ENCODE peak calls at places on chromosomes 7 and 10, in seven cellular contexts. R is upper lobe of right lung, G is fibroblast of lung, V is colonic mucosa, S is foreskin fibroblast, J is left ventricle myocardium inferior, O is PC-3. Y is an unnamed sample.

GRCh38 chr10:74039561-74040145 is 41.7 kb downstream of the VCL start:
- DNase-seq in V (no peak), R (no peak), J (no peak), O (no peak), G (peak), S (peak), Y (peak)

GRCh38 chr10:103493911-103494877 is 689 bp downstream of the NEURL1 start:
- DNase-seq in J (no peak), R (no peak), S (no peak), G (no peak), O (no peak), V (no peak), Y (peak)

GRCh38 chr7:42527004-42527403 is 290.0 kb upstream of the GLI3 start:
- DNase-seq in R (no peak), G (peak), V (no peak), S (no peak), O (no peak), J (no peak), Y (no peak)

GRCh38 chr7:46833186-46833585 is 748.7 kb downstream of the TNS3 start:
- DNase-seq in G (no peak), J (no peak), V (no peak), S (no peak), O (no peak), R (no peak), Y (no peak)

GRCh38 chr10:107497024-107497423 is 332.5 kb upstream of the SORCS1 start:
- DNase-seq in V (no peak), S (no peak), R (no peak), G (no peak), O (no peak), J (no peak), Y (no peak)

GRCh38 chr7:10889266-10889898 is 84.3 kb upstream of the PHF14 start:
- DNase-seq in R (no peak), J (no peak), O (peak), G (peak), V (peak), S (peak), Y (peak)

GRCh38 chr7:2921748-2922147 is 77.6 kb upstream of the GNA12 start:
- DNase-seq in R (no peak), O (peak), S (no peak), J (no peak), G (no peak), V (no peak), Y (peak)

GRCh38 chr7:31785081-31785480 is 98.1 kb downstream of the PPP1R17 start:
- DNase-seq in V (no peak), R (no peak), S (no peak), G (peak), J (no peak), O (no peak), Y (no peak)

GRCh38 chr10:69914373-69915268 is 112.9 kb downstream of the COL13A1 start:
- DNase-seq in V (peak), J (peak), G (peak), S (peak), O (peak), R (peak), Y (peak)

GRCh38 chr7:2757904-2758672 is 70.1 kb downstream of the AMZ1 start:
- DNase-seq in S (peak), J (no peak), V (peak), R (peak), G (peak), O (peak), Y (peak)

GRCh38 chr10:113856563-113856962 is 2.1 kb downstream of the NHLRC2 start:
- DNase-seq in J (no peak), R (no peak), V (no peak), O (no peak), G (no peak), S (no peak), Y (no peak)
- H3K4me3 ChIP-seq in J (peak), R (peak), V (peak), O (peak), G (peak), S (peak), Y (no peak)

GRCh38 chr7:101915000-101915399 is 97.6 kb downstream of the CUX1 start:
- DNase-seq in S (no peak), O (no peak), J (peak), R (peak), V (no peak), G (no peak), Y (no peak)

GRCh38 chr7:101912711-101913110 is 95.3 kb downstream of the CUX1 start:
- DNase-seq in V (no peak), S (no peak), G (no peak), O (no peak), R (no peak), J (no peak), Y (no peak)

GRCh38 chr7:101911800-101912705 is 94.6 kb downstream of the CUX1 start:
- DNase-seq in J (peak), R (peak), V (peak), O (no peak), G (no peak), S (peak), Y (peak)

GRCh38 chr7:101913876-101914275 is 96.5 kb downstream of the CUX1 start:
- DNase-seq in G (peak), J (no peak), O (no peak), V (no peak), S (no peak), R (no peak), Y (no peak)

GRCh38 chr7:101913247-101913721 is 95.9 kb downstream of the CUX1 start:
- DNase-seq in R (peak), V (no peak), O (no peak), G (no peak), S (no peak), J (no peak), Y (no peak)
- H3K4me3 ChIP-seq in R (no peak), V (no peak), O (no peak), G (no peak), S (no peak), J (peak), Y (no peak)

GRCh38 chr10:15122477-15123030 is 25.4 kb downstream of the RPP38 start:
- DNase-seq in S (no peak), O (no peak), V (no peak), J (no peak), R (no peak), G (no peak), Y (no peak)

GRCh38 chr10:15123749-15124184 is 26.6 kb downstream of the RPP38 start:
- DNase-seq in V (no peak), O (peak), S (no peak), J (no peak), G (peak), R (no peak), Y (no peak)

GRCh38 chr10:15121707-15122106 is 24.6 kb downstream of the RPP38 start:
- DNase-seq in S (no peak), O (peak), V (no peak), G (peak), R (no peak), J (no peak), Y (no peak)

GRCh38 chr10:15124190-15124589 is 27.0 kb downstream of the RPP38 start:
- DNase-seq in R (no peak), O (no peak), V (no peak), G (no peak), S (no peak), J (no peak), Y (no peak)

DNA sequence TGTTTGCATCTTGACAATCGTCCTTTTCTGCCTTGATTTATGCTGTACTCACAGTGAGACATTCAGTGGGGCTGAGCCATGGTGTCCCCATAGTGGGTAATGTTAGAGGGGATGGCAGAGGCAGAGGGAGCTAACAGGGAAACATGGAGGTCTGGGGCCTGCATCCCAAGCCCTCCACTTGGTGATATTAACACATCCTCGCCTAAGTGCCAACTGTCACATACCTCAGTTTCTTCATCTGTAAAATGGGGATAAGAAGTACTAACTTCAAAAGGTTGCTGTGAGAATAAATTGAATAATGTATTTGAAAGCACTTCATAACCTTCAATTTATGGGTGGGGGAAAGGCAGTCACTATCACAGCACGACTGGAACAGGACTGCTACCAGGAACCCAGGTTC is 27.8 kb downstream of the RPP38 start:
- DNase-seq in R (no peak), G (no peak), S (no peak), J (no peak), V (no peak), O (no peak), Y (no peak)
- H3K4me3 ChIP-seq in R (no peak), G (no peak), S (no peak), J (no peak), V (no peak), O (no peak), Y (no peak)

GRCh38 chr10:50358411-50358810 is 107.1 kb upstream of the ASAH2 start:
- DNase-seq in G (no peak), J (no peak), S (no peak), V (no peak), R (no peak), O (no peak), Y (no peak)

GRCh38 chr10:50361946-50362345 is 110.6 kb upstream of the ASAH2 start:
- DNase-seq in J (no peak), G (no peak), O (no peak), S (no peak), V (no peak), R (no peak), Y (no peak)

GRCh38 chr10:50360077-50360476 is 108.8 kb upstream of the ASAH2 start:
- DNase-seq in O (no peak), S (no peak), R (no peak), V (no peak), G (no peak), J (no peak), Y (no peak)

GRCh38 chr10:50358925-50359687 is 107.8 kb upstream of the ASAH2 start:
- DNase-seq in G (no peak), O (no peak), V (no peak), S (no peak), J (no peak), R (no peak), Y (no peak)

GRCh38 chr10:50360486-50360885 is 109.2 kb upstream of the ASAH2 start:
- DNase-seq in S (no peak), R (no peak), G (peak), V (no peak), O (no peak), J (no peak), Y (no peak)
- H3K4me3 ChIP-seq in S (no peak), R (no peak), G (no peak), V (no peak), O (no peak), J (no peak), Y (no peak)

DNA sequence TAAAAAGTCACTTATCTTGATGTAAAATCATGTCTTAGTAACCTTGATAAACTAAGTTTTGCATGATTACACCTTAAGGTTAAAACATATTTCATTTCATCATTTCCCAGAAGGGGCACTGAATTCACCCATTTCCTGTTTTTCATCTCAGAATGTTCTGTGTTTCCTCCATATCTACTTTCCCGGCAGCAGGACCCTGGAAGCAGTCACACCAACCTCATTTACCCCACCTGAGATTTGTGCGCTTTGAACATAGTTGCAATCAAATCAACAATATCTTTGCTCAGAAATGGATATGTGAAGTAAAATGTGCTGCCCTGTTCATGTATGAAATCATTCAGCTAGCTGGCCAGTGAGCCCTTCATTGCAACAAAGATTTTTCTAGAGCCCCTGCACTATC is 46.8 kb downstream of the IKZF1 start:
- DNase-seq in S (no peak), G (no peak), J (no peak), O (no peak), R (no peak), V (no peak), Y (no peak)
- H3K4me3 ChIP-seq in S (no peak), G (no peak), J (no peak), O (no peak), R (no peak), V (no peak), Y (no peak)

DNA sequence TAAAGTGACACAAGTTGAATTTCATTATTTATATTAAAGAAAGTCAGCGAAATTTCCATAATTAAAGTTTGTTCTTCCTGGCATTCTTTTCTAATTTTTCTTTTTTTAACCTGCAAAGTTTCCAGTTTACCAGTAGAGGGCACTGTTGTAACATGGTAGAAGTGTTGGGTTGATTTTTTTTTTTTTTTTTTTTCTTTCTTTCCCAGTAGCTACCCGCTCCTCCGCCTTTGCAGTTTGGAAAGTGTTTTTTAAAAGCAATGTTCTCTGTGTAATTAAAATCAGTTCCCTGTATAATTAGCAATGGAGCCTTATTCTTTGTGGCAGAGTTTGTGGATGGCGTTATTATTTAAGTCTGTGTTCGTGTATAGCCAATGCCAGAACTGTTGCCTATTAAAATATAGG is 53.7 kb downstream of the TAF3 start:
- DNase-seq in O (peak), S (no peak), J (no peak), R (no peak), V (no peak), G (no peak), Y (no peak)
- H3K4me3 ChIP-seq in O (peak), S (peak), J (peak), R (peak), V (no peak), G (no peak), Y (no peak)

DNA sequence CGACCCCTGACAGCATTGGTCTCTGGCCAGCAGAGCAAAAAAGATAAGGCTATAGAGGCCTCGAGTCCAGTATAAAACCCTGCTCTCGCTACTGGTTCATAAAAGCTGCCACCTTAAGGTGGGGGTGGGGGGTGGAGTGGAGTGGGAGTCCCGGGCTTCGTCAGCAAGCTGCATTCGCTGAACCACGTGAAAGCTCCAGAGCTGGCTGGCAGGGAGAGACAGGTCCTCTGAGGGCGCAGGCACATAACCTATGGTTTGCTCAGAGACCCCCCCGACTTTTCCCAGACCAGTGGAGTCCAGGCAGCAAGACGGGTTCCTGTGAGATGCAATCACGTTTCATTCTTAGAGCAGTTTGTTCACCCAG is 1.4 kb downstream of the KAZALD1 start:
- DNase-seq in J (no peak), V (no peak), G (no peak), S (no peak), O (no peak), R (no peak), Y (no peak)
- H3K4me3 ChIP-seq in J (peak), V (peak), G (peak), S (peak), O (peak), R (peak), Y (peak)